ENCODE peak calls at places on chromosomes 13 and 19, in six cellular contexts. F is right lobe of liver; Z is CD8-positive, alpha-beta memory T cell; I is heart right ventricle; L is psoas muscle; N is colonic mucosa. M is an unnamed sample.
A peak's percentile ranks its signal among the peaks of the same experiment; 100 is the strongest.

GRCh38 chr13:50208826-50209335 is 193.6 kb downstream of the KCNRG start:
- DNase-seq in F (peak; percentile 70), Z (no peak), I (peak; percentile 41), L (peak; percentile 42), N (peak; percentile 24), M (no peak)

GRCh38 chr19:13408889-13409518 is 97.3 kb downstream of the CACNA1A start:
- DNase-seq in F (no peak), Z (no peak), I (no peak), L (no peak), N (no peak), M (no peak)

GRCh38 chr13:44576396-44577235 is 486 bp upstream of the TSC22D1 start:
- DNase-seq in F (no peak), Z (peak; percentile 55), I (no peak), L (peak; percentile 35), N (no peak), M (peak; percentile 39)

GRCh38 chr13:51370116-51370515 is 30.6 kb downstream of the SERPINE3 start:
- DNase-seq in F (no peak), Z (no peak), I (no peak), L (no peak), N (no peak), M (no peak)

GRCh38 chr13:32453981-32454380 is 26.1 kb upstream of the N4BP2L1 start:
- DNase-seq in F (no peak), Z (no peak), I (no peak), L (no peak), N (no peak), M (no peak)

GRCh38 chr19:2561895-2562294 is 86.0 kb downstream of the GADD45B start:
- DNase-seq in F (peak; percentile 43), Z (peak; percentile 79), I (no peak), L (no peak), N (no peak), M (no peak)

GRCh38 chr19:31297991-31298390 is 51.2 kb downstream of the TSHZ3 start:
- DNase-seq in F (no peak), Z (no peak), I (no peak), L (no peak), N (no peak), M (no peak)

GRCh38 chr19:39138221-39139211 is 12.9 kb downstream of the PAK4 start:
- DNase-seq in F (no peak), Z (no peak), I (no peak), L (no peak), N (no peak), M (no peak)

GRCh38 chr13:98219685-98220084 is 42.6 kb upstream of the RNF113B start:
- DNase-seq in F (no peak), Z (no peak), I (no peak), L (no peak), N (no peak), M (no peak)

GRCh38 chr19:49746206-49746958 is 16.7 kb downstream of the TSKS start:
- DNase-seq in F (peak; percentile 75), Z (peak; percentile 55), I (peak; percentile 69), L (peak; percentile 59), N (peak; percentile 42), M (no peak)

GRCh38 chr13:45063261-45063870 is 56.9 kb upstream of the GTF2F2 start:
- DNase-seq in F (no peak), Z (no peak), I (no peak), L (no peak), N (no peak), M (no peak)

DNA sequence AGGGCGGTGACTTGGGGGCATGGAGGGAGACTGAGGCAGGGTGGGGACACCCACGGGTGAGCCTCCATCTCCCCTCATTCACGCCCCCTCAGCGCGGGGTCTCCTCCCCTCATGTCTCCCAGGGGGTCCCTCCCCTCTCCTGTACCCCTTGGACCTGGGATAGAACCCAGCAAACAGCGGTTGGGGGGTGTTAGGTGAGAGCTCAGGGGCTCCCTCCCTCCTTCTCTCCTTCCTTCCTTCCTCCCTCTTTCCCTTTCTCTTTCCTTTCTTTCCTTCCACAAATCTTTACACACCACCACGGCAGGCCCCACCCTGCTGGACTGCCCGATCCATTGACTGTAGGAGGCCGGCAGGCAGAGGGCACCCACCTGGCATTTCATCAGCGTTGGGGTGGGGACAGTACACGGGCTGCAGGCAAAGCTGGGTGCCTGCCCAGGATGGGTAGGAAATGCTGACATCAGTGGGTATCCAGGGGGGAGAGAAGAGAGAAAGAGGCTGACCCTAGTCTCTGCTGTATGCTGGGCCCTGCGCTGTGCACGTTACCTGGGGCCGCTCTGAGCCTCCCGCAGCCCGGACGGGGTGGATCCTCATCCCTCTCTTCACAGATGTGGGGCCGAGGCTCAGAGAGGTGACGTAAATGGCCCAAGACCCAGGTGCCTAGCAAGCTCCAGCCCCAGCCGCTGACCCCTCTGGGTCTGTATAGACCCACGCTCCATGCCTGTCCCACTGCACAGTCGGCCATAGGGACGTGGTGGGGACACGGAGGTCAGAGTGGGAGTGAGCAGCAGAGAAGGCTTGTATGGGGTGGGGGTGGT is 3.5 kb downstream of the SSC5D start:
- DNase-seq in F (no peak), Z (no peak), I (no peak), L (no peak), N (no peak), M (no peak)
- H3K27ac ChIP-seq in F (no peak overlapping the region), Z (no peak overlapping the region), I (no peak overlapping the region), L (no peak overlapping the region), N (no peak overlapping the region), M (no peak overlapping the region)

DNA sequence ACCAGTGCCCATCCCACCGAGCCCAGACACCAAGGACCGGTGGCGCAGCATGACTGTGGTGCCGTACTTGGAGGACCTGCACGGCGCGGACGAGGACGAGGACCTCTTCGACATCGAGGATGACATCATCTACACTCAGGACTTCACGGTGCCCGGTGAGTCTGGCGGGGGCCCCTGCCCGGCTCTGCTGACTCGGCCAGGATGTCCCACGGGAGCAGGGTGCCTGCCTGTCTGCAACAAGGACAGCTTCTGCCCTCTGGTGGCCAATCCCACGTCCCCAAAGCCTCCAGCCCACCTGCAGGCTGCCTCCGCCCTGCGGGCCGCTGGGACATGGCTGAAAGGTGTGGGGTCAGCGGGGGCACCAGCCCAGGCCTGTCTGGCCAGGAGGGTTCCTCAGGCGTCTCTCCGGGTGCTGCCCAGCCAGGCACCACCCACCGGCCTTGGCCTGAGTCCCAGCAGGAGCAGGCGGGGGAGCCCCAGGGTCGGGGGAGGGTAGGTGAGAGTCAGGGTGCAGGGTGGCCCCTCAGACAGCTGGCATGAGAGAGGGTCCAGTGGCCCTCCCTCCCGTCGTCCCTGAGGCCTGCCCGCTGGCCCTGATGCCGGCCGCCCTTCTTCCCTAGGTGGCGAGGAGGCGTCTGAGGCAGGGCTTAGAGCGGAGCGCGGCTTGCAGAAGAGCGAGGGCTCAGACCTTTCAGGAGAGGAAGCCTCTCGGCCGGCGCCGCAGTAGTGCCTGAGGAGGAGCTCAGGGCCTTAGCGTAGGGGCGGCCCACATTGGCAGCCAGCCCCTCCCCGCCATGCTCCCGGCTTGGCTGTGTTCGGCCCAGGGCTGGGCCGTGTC is 14.6 kb downstream of the CBARP start:
- DNase-seq in F (no peak), Z (no peak), I (no peak), L (no peak), N (no peak), M (no peak)
- H3K27ac ChIP-seq in F (no peak overlapping the region), Z (no peak overlapping the region), I (no peak overlapping the region), L (no peak overlapping the region), N (no peak overlapping the region), M (no peak overlapping the region)

GRCh38 chr19:46886546-46887239 is 25.9 kb downstream of the ARHGAP35 start:
- DNase-seq in F (no peak), Z (no peak), I (no peak), L (no peak), N (no peak), M (no peak)
- H3K27ac ChIP-seq in F (no peak overlapping the region), Z (no peak overlapping the region), I (no peak overlapping the region), L (no peak overlapping the region), N (no peak overlapping the region), M (no peak overlapping the region)

GRCh38 chr19:46648961-46649960 is 11.7 kb downstream of the DACT3 start:
- DNase-seq in F (no peak), Z (no peak), I (no peak), L (no peak), N (no peak), M (no peak)

GRCh38 chr19:46639356-46640061 is 3.5 kb upstream of the GNG8 start:
- DNase-seq in F (no peak), Z (no peak), I (peak; percentile 64), L (peak; percentile 66), N (peak; percentile 53), M (no peak)

GRCh38 chr19:46648070-46648960 is 12.3 kb upstream of the GNG8 start:
- DNase-seq in F (no peak), Z (no peak), I (no peak), L (no peak), N (no peak), M (no peak)

GRCh38 chr19:46646402-46646801 is 10.4 kb upstream of the GNG8 start:
- DNase-seq in F (no peak), Z (no peak), I (no peak), L (no peak), N (no peak), M (no peak)

GRCh38 chr19:46644720-46645119 is 8.7 kb upstream of the GNG8 start:
- DNase-seq in F (no peak), Z (no peak), I (no peak), L (no peak), N (no peak), M (no peak)
- H3K27ac ChIP-seq in F (no peak overlapping the region), Z (no peak overlapping the region), I (no peak overlapping the region), L (no peak overlapping the region), N (no peak overlapping the region), M (no peak overlapping the region)

GRCh38 chr13:79709526-79709925 is 228.6 kb downstream of the NDFIP2 start:
- DNase-seq in F (no peak), Z (no peak), I (no peak), L (no peak), N (no peak), M (no peak)

GRCh38 chr13:79716191-79716590 is 235.2 kb downstream of the NDFIP2 start:
- DNase-seq in F (no peak), Z (no peak), I (no peak), L (no peak), N (no peak), M (no peak)

GRCh38 chr13:79711631-79712030 is 230.7 kb downstream of the NDFIP2 start:
- DNase-seq in F (no peak), Z (no peak), I (no peak), L (no peak), N (no peak), M (no peak)

GRCh38 chr13:79710376-79710775 is 229.4 kb downstream of the NDFIP2 start:
- DNase-seq in F (no peak), Z (no peak), I (no peak), L (no peak), N (no peak), M (no peak)
- H3K27ac ChIP-seq in F (no peak overlapping the region), Z (no peak overlapping the region), I (no peak overlapping the region), L (no peak overlapping the region), N (no peak overlapping the region), M (no peak overlapping the region)

DNA sequence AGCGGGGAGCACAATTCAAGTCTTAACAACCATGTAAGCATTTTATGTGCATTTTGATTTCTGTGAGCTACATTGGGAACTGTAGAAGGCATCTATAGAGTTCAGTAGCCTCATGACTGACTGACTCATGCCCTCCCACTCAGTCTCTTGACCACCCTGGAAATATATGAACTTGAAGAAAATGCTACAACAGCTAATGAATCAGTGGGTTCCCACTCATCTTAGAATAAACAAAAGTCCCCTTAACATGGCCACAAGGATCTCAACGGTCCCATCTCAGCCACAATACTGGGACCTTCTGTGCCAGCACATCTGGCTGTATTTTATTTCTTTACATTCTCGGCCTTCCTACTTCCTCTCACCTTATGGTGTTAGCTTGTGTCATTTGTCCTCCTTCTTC is 619.8 kb downstream of the DCT start:
- DNase-seq in F (no peak), Z (no peak), I (no peak), L (no peak), N (no peak), M (no peak)
- H3K27ac ChIP-seq in F (no peak overlapping the region), Z (no peak overlapping the region), I (no peak overlapping the region), L (no peak overlapping the region), N (no peak overlapping the region), M (peak overlapping the region; percentile 61)